ENCODE peak calls at places on chromosomes 3 and 15, in eight cellular contexts. Y, R, K, D, Z, X, N and S are unnamed samples.
A peak's percentile ranks its signal among the peaks of the same experiment; 100 is the strongest.

GRCh38 chr3:14463330-14464216 is 61.2 kb downstream of the SLC6A6 start:
- DNase-seq in Y (no peak), R (peak; percentile 79), K (peak; percentile 37), D (no peak), Z (no peak), X (no peak), N (no peak), S (no peak)

GRCh38 chr3:167777356-167777755 is 41.8 kb downstream of the SERPINI1 start:
- DNase-seq in Y (no peak), R (no peak), K (no peak), D (no peak), Z (no peak), X (no peak), N (no peak), S (no peak)

GRCh38 chr15:80010131-80010673 is 39.2 kb upstream of the BCL2A1 start:
- DNase-seq in Y (no peak), R (no peak), K (no peak), D (no peak), Z (no peak), X (no peak), N (no peak), S (no peak)

GRCh38 chr3:15646924-15647511 is 45.5 kb downstream of the BTD start:
- DNase-seq in Y (no peak), R (no peak), K (no peak), D (peak; percentile 42), Z (peak; percentile 68), X (no peak), N (no peak), S (no peak)

GRCh38 chr3:111603679-111604643 is 8.8 kb upstream of the ZBED2 start:
- DNase-seq in Y (no peak), R (no peak), K (no peak), D (no peak), Z (no peak), X (no peak), N (no peak), S (no peak)

GRCh38 chr3:17050051-17050450 is 165.3 kb downstream of the PLCL2 start:
- DNase-seq in Y (no peak), R (no peak), K (no peak), D (no peak), Z (no peak), X (no peak), N (no peak), S (no peak)

GRCh38 chr3:118102737-118103136 is 931.9 kb downstream of the IGSF11 start:
- DNase-seq in Y (no peak), R (no peak), K (no peak), D (no peak), Z (no peak), X (no peak), N (no peak), S (no peak)

GRCh38 chr15:74815121-74815933 is 2.7 kb downstream of the LMAN1L start:
- DNase-seq in Y (no peak), R (no peak), K (no peak), D (peak; percentile 43), Z (no peak), X (no peak), N (no peak), S (no peak)

GRCh38 chr3:196660381-196661166 is 21.1 kb downstream of the NRROS start:
- DNase-seq in Y (no peak), R (no peak), K (no peak), D (peak; percentile 60), Z (no peak), X (no peak), N (no peak), S (no peak)

GRCh38 chr15:77495806-77496589 is 75.3 kb downstream of the HMG20A start:
- DNase-seq in Y (peak; percentile 77), R (peak; percentile 44), K (peak; percentile 69), D (no peak), Z (no peak), X (no peak), N (no peak), S (no peak)

GRCh38 chr15:69578252-69578651 is 125.6 kb downstream of the RPLP1 start:
- DNase-seq in Y (no peak), R (no peak), K (no peak), D (no peak), Z (no peak), X (no peak), N (no peak), S (no peak)

GRCh38 chr3:156396851-156397250 is 158.1 kb downstream of the SSR3 start:
- DNase-seq in Y (no peak), R (no peak), K (no peak), D (no peak), Z (no peak), X (no peak), N (no peak), S (no peak)

GRCh38 chr3:52574056-52574965 is 37.9 kb downstream of the UQCC5 start:
- DNase-seq in Y (no peak), R (no peak), K (no peak), D (no peak), Z (no peak), X (no peak), N (no peak), S (no peak)

GRCh38 chr3:191360620-191361019 is 30.3 kb upstream of the UTS2B start:
- DNase-seq in Y (no peak), R (no peak), K (no peak), D (no peak), Z (no peak), X (no peak), N (no peak), S (no peak)

GRCh38 chr15:93462690-93463089 is 373.7 kb upstream of the RGMA start:
- DNase-seq in Y (no peak), R (no peak), K (no peak), D (no peak), Z (no peak), X (no peak), N (no peak), S (no peak)

GRCh38 chr3:182911782-182912111 is 68.6 kb downstream of the DCUN1D1 start:
- DNase-seq in Y (no peak), R (peak; percentile 27), K (no peak), D (no peak), Z (no peak), X (no peak), N (no peak), S (no peak)

GRCh38 chr15:63288778-63289378 is 11.5 kb downstream of the APH1B start:
- DNase-seq in Y (no peak), R (peak; percentile 53), K (peak; percentile 72), D (no peak), Z (peak; percentile 72), X (no peak), N (peak; percentile 43), S (peak; percentile 49)

DNA sequence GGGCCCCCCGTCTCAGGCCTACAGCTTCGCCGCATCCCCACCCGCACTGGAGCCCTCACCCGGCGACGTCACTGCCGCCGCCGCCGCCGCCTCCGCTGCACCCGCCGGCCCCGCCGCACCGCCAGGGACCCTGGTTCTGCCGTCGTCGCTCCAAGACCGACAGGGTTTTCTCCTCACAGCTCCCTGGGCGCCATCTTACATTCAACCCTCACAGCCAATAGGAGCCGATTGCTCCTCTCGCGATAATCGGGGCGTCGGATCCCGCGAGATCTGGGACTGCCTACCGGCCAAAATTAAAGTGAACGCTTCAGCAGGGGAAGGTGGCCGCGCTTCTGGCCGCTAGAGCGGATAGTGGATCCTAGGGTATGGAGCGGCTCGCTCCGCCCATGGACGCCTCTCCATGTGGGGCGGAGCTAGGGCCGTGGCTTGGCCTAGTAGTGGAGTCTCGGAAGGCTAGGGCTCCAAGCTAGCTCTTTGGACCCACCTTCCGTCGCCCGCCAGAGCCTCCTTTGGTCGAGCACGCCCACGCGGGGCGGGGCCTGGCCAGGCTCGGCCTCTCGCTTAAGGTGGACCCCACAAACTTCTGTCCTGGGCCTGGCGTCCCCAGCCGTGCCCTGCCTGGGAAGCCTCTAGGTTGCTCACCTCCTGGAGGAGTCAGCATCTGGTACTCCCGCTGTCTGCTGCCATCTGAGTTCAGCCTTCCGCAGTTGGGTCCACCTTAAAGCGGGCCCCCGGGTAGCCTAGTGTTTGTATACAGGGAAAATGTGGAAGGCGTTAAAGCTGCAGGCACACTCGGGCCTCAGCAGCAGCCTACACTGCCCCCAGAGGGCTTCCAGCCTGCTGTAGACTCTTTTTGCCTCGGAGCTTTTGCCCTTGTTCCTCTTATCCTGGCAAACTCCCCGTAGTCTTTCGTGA is at the start of gene QRICH1:
- DNase-seq in Y (peak; percentile 98), R (peak; percentile 100), K (peak; percentile 99), D (peak; percentile 97), Z (peak; percentile 99), X (peak; percentile 98), N (peak; percentile 86), S (peak; percentile 95)
- TF ChIP-seq CTCF in Y (peak; percentile 49), R (peak; percentile 59), K (peak; percentile 54), D (peak; percentile 62), Z (peak; percentile 60), X (peak; percentile 60), N (peak; percentile 71), S (peak; percentile 58)

DNA sequence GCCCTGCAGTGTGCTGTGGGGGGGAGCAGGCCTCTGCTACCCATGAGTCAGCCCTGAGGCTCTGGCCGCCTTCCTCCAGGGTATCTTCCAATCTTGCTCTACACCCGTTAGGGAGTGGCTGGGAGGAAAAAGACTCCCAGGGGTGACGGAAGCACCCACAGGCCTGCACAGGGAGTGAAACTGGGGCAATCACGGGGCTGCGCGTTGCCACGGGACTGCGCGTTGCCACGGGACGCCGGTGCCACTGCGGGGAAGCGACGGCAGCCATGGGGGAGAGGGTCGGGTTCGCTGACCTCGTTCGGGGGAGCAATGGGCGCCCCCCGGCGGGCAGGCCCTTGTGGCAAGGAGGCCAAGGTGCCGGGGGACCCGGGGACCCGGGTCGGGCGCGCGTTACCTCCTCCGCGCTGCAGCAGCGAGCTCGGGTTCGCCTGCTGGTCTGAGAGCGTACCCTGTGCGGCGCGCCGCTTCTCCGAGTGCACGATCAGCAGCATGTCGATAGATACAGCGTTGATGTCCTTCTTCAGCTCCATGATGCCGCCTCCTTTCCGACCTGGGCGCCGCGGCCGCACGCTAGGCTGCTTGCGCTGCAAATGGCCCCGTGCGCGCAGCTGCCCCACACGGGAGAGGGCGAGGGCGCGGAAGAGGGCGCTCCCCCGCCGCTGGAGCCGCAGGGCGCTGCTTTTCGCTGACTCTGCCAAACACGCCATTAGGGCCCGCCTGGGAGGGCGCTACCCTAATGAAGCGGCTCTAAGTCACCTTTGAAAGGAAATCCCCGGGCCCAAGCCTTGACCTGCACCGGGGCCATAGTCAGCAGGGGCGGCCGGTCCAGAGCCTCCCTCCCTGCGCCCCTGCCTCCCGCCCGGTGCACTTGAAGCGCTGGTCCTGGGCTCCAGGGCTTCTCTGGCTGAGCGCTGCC is at the start of gene KY:
- DNase-seq in Y (no peak), R (peak; percentile 77), K (peak; percentile 77), D (peak; percentile 24), Z (peak; percentile 64), X (peak; percentile 37), N (no peak), S (peak; percentile 21)
- TF ChIP-seq CTCF in Y (no peak), R (peak; percentile 25), K (peak; percentile 51), D (no peak), Z (peak; percentile 28), X (no peak), N (no peak), S (no peak)

GRCh38 chr15:53807500-53807899 is 48.0 kb upstream of the WDR72 start:
- DNase-seq in Y (no peak), R (no peak), K (no peak), D (no peak), Z (no peak), X (no peak), N (no peak), S (no peak)

GRCh38 chr15:53808058-53808703 is 48.7 kb upstream of the WDR72 start:
- DNase-seq in Y (no peak), R (peak; percentile 1), K (peak; percentile 36), D (no peak), Z (no peak), X (no peak), N (no peak), S (peak; percentile 10)

GRCh38 chr15:53811530-53811929 is 52.1 kb upstream of the WDR72 start:
- DNase-seq in Y (no peak), R (peak; percentile 12), K (peak; percentile 45), D (no peak), Z (peak; percentile 53), X (no peak), N (no peak), S (no peak)
- TF ChIP-seq CTCF in Y (no peak), R (peak; percentile 35), K (peak; percentile 24), D (no peak), Z (peak; percentile 65), X (peak; percentile 57), N (no peak), S (no peak)

GRCh38 chr3:143644370-143645089 is 203.7 kb downstream of the SLC9A9 start:
- DNase-seq in Y (no peak), R (peak; percentile 76), K (peak; percentile 85), D (peak; percentile 27), Z (peak; percentile 84), X (peak; percentile 31), N (peak; percentile 27), S (peak; percentile 42)
- TF ChIP-seq CTCF in Y (peak; percentile 49), R (peak; percentile 71), K (peak; percentile 88), D (peak; percentile 51), Z (peak; percentile 78), X (peak; percentile 66), N (peak; percentile 70), S (peak; percentile 39)